ENCODE peak calls at places on chromosomes 16 and 17, in five cellular contexts. One of them, this sample, is unnamed.
A peak's percentile ranks its signal among the peaks of the same experiment; 100 is the strongest.

GRCh38 chr16:21301168-21301894 is 23.2 kb upstream of the CRYM start:
- DNase-seq in HepG2: peak; percentile 88
- DNase-seq in prostate gland: peak; percentile 88
- DNase-seq in uterus: peak; percentile 73
- DNase-seq in heart left ventricle: peak; percentile 64
- DNase-seq in this sample: peak; percentile 88

GRCh38 chr17:8150194-8151119 is 1.7 kb downstream of the PER1 start:
- DNase-seq in prostate gland: no peak
- DNase-seq in uterus: peak; percentile 34
- DNase-seq in HepG2: no peak
- DNase-seq in heart left ventricle: peak; percentile 48
- DNase-seq in this sample: peak; percentile 75

GRCh38 chr16:75506567-75506966 is 11.3 kb upstream of the CHST6 start:
- DNase-seq in uterus: no peak
- DNase-seq in prostate gland: no peak
- DNase-seq in HepG2: peak; percentile 79
- DNase-seq in heart left ventricle: peak; percentile 58
- DNase-seq in this sample: peak; percentile 75

GRCh38 chr17:66304304-66305174 is 2.1 kb downstream of the PRKCA start:
- DNase-seq in HepG2: peak; percentile 49
- DNase-seq in prostate gland: no peak
- DNase-seq in heart left ventricle: no peak
- DNase-seq in uterus: no peak
- DNase-seq in this sample: no peak

GRCh38 chr17:73722163-73722562 is 77.9 kb upstream of the SDK2 start:
- DNase-seq in heart left ventricle: no peak
- DNase-seq in prostate gland: no peak
- DNase-seq in uterus: no peak
- DNase-seq in HepG2: no peak
- DNase-seq in this sample: no peak

GRCh38 chr17:74959826-74960738 is 12.5 kb downstream of the HID1 start:
- DNase-seq in heart left ventricle: no peak
- DNase-seq in uterus: no peak
- DNase-seq in HepG2: no peak
- DNase-seq in prostate gland: no peak
- DNase-seq in this sample: no peak

GRCh38 chr17:72498671-72499210 is 377.9 kb downstream of the SOX9 start:
- DNase-seq in heart left ventricle: no peak
- DNase-seq in prostate gland: no peak
- DNase-seq in HepG2: no peak
- DNase-seq in uterus: no peak
- DNase-seq in this sample: no peak

GRCh38 chr17:65537845-65538678 is 23.4 kb downstream of the AXIN2 start:
- DNase-seq in uterus: no peak
- DNase-seq in prostate gland: no peak
- DNase-seq in heart left ventricle: no peak
- DNase-seq in HepG2: no peak
- DNase-seq in this sample: no peak

DNA sequence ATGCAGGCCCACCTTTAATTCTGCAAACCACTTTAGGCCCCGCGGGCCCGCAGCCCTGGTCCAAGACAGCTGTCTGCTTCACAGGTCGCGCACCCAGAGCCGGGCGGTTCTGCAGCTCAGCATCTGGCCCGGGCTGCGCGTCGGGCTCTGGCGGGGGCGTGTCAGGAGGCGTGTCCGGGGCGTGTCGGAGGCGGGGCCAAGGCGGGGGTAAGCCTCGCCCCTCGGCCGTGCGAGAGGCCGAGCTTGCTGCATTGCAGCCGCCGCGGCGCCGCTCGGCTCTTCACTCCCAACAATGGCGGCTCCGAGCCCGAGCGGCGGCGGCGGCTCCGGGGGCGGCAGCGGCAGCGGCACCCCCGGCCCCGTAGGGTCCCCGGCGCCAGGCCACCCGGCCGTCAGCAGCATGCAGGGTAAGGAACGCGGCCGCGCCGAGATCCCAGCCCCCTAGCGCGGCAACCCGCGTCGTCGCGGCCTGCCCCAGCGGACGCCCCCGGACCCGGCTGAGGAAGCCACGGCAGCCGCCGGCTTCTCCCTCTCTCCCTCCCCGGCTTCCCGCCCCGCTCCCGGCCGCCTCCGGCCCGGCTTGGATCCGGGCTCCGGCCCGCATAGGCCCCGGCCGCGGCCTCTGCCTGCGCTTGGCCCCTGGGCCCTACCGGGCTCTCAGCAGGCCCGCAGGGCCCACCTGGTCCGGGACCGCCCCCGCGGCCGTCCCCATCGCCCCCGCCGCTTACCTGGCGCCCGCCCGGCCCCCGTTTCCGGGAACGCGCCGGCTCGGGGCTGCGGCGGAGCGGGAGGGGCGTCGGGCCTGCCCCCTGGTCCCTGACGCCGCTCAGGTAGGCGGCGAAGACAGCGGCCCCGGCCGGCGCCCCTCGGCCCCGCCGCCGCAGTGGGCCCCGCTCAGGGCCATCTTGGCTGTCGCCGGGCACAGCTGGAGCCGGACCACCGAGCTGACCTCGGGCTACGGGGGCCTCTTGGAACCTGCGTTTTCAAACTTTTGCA is at the start of gene MAP2K4:
- DNase-seq in prostate gland: peak; percentile 91
- DNase-seq in uterus: peak; percentile 88
- DNase-seq in heart left ventricle: peak; percentile 93
- DNase-seq in HepG2: peak; percentile 69
- DNase-seq in this sample: peak; percentile 95
- TF ChIP-seq POLR2A in prostate gland: peak; percentile 96
- TF ChIP-seq POLR2A in uterus: peak; percentile 95
- TF ChIP-seq POLR2A in heart left ventricle: peak; percentile 79
- TF ChIP-seq POLR2A in HepG2: peak; percentile 85
- TF ChIP-seq POLR2A in this sample: peak; percentile 26

DNA sequence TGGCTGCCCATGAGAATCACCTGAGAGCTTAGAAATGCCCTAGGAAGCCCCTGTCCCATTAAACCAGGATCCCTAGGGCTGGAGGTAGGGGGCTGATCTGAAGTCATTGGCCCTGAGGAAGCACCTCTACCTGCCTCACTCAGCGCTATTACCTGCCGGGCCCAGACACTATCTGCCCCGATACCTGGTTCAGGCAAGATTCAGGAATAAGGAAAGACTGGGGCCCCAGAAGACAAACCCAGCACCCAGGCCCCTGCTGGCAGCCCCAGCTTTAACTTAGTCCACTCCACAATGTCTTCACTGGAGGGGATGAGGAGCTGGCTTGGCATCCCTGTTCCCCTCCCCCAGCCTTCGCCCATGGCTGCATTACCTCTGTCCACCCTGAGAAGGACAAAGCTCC is 126.3 kb downstream of the GAS7 start:
- DNase-seq in HepG2: no peak
- DNase-seq in uterus: no peak
- DNase-seq in prostate gland: no peak
- DNase-seq in heart left ventricle: no peak
- DNase-seq in this sample: peak; percentile 37
- H3K36me3 ChIP-seq in HepG2: no peaks in the 10 kb centered on the region
- H3K36me3 ChIP-seq in uterus: no peaks in the 10 kb centered on the region
- H3K36me3 ChIP-seq in prostate gland: no peaks in the 10 kb centered on the region
- H3K36me3 ChIP-seq in heart left ventricle: no peaks in the 10 kb centered on the region
- H3K36me3 ChIP-seq in this sample: no peaks in the 10 kb centered on the region

DNA sequence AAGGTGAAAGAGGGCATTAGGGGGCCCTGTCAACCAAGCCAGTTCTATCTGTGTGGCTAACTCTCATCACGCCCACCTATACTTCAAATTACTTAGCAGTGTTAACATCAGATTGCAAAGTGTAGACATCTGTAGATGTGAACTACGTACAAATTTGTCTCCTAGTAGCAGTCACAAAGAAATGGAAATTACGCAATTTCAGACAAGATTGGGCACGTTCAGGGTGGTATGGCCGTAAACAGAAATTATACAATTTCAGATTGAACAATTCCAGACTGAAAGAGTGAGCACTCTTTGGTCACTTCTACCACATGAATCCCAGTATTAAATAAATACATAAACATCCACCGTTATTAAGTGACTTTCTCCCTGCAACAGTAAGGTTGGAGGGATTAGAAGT is 592.7 kb upstream of the PSMD7 start:
- DNase-seq in uterus: no peak
- DNase-seq in prostate gland: no peak
- DNase-seq in heart left ventricle: no peak
- DNase-seq in HepG2: no peak
- DNase-seq in this sample: no peak
- TF ChIP-seq POLR2A in uterus: no peak
- TF ChIP-seq POLR2A in prostate gland: no peak
- TF ChIP-seq POLR2A in heart left ventricle: no peak
- TF ChIP-seq POLR2A in HepG2: no peak
- TF ChIP-seq POLR2A in this sample: no peak

GRCh38 chr16:56399492-56399891 is 25.9 kb downstream of the AMFR start:
- DNase-seq in uterus: no peak
- DNase-seq in prostate gland: no peak
- DNase-seq in HepG2: no peak
- DNase-seq in heart left ventricle: no peak
- DNase-seq in this sample: no peak
- H3K36me3 ChIP-seq in uterus: no peaks in the 10 kb centered on the region
- H3K36me3 ChIP-seq in prostate gland: peaks cover 5% of the 10 kb centered on the region
- H3K36me3 ChIP-seq in HepG2: peaks cover 50% of the 10 kb centered on the region
- H3K36me3 ChIP-seq in heart left ventricle: peaks cover 55% of the 10 kb centered on the region
- H3K36me3 ChIP-seq in this sample: peaks cover 31% of the 10 kb centered on the region

DNA sequence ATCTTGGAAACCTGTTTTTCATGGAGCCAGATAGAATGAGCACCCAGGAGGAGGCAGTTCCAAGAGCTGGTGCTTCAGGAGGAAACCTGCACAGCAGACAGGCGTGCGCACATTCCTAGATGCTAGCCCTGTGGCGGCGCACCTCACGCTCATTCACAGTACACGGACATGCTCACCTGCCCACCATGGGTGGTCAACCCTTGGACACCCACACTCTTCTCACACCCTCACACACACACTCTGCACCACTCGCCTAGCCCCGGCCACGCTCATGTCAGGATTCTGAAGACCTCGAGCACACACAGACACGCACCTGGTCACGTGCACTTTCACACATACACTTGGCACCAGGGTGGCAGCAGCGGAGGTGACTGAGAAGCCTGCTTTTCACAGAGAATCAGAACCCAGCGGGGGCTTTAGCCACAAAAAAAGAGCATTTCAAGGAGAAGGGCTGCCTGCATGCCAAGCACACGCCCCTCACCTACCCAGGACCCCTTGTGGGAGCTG is 28.6 kb downstream of the RAI1 start:
- DNase-seq in HepG2: no peak
- DNase-seq in uterus: no peak
- DNase-seq in prostate gland: no peak
- DNase-seq in heart left ventricle: no peak
- DNase-seq in this sample: no peak
- TF ChIP-seq POLR2A in HepG2: no peak
- TF ChIP-seq POLR2A in uterus: no peak
- TF ChIP-seq POLR2A in prostate gland: no peak
- TF ChIP-seq POLR2A in heart left ventricle: no peak
- TF ChIP-seq POLR2A in this sample: no peak

GRCh38 chr16:65717006-65717720 is 595.3 kb upstream of the CDH11 start:
- DNase-seq in HepG2: no peak
- DNase-seq in heart left ventricle: no peak
- DNase-seq in prostate gland: no peak
- DNase-seq in uterus: no peak
- DNase-seq in this sample: no peak

GRCh38 chr16:65710107-65710506 is 588.2 kb upstream of the CDH11 start:
- DNase-seq in HepG2: no peak
- DNase-seq in heart left ventricle: no peak
- DNase-seq in uterus: no peak
- DNase-seq in prostate gland: no peak
- DNase-seq in this sample: no peak

DNA sequence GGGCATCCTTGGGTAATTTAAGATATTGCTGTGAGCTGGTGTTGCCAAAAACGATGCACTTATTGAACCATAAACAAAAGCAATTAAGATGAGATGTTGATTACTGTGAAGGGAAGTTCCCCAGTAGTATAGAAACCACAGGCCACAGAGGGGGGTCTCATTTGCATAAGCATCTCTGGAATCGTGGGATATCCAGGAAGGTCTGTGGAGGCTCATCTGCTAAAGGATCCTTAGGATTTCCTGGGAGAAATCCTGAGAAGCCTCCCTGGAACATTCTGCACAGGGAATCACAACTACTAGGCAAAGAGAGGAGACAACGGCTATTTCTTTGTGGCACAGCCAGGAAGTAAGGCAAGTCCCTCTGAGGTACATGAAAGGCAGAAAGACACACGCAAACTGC is 591.5 kb upstream of the CDH11 start:
- DNase-seq in HepG2: no peak
- DNase-seq in uterus: no peak
- DNase-seq in prostate gland: no peak
- DNase-seq in heart left ventricle: no peak
- DNase-seq in this sample: no peak
- H3K36me3 ChIP-seq in HepG2: no peaks in the 10 kb centered on the region
- H3K36me3 ChIP-seq in uterus: peaks cover 3% of the 10 kb centered on the region
- H3K36me3 ChIP-seq in prostate gland: no peaks in the 10 kb centered on the region
- H3K36me3 ChIP-seq in heart left ventricle: no peaks in the 10 kb centered on the region
- H3K36me3 ChIP-seq in this sample: no peaks in the 10 kb centered on the region

This sample was measured in sigmoid colon.